ENCODE peak calls at places on chromosomes 1 and 21, in eight cellular contexts. One of them, this sample, is unnamed.

GRCh38 chr21:18384771-18385170 is 18.8 kb downstream of the TMPRSS15 start:
- DNase-seq in tibial nerve: no peak
- DNase-seq in IMR-90: no peak
- DNase-seq in A549: peak; percentile 2
- DNase-seq in breast epithelium: no peak
- DNase-seq in aorta: no peak
- DNase-seq in left lung: no peak
- DNase-seq in ascending aorta: no peak
- DNase-seq in this sample: no peak

GRCh38 chr1:62717483-62717882 is 29.3 kb upstream of the DOCK7 start:
- DNase-seq in tibial nerve: no peak
- DNase-seq in IMR-90: no peak
- DNase-seq in A549: no peak
- DNase-seq in breast epithelium: no peak
- DNase-seq in aorta: no peak
- DNase-seq in left lung: no peak
- DNase-seq in ascending aorta: no peak
- DNase-seq in this sample: no peak

GRCh38 chr1:79587229-79587628 is 580.7 kb upstream of the ADGRL4 start:
- DNase-seq in tibial nerve: no peak
- DNase-seq in IMR-90: peak; percentile 3
- DNase-seq in A549: no peak
- DNase-seq in breast epithelium: no peak
- DNase-seq in aorta: no peak
- DNase-seq in left lung: no peak
- DNase-seq in ascending aorta: no peak
- DNase-seq in this sample: no peak

GRCh38 chr21:45894891-45895777 is 86.4 kb upstream of the COL6A1 start:
- DNase-seq in tibial nerve: no peak
- DNase-seq in IMR-90: no peak
- DNase-seq in A549: no peak
- DNase-seq in breast epithelium: no peak
- DNase-seq in aorta: peak; percentile 63
- DNase-seq in left lung: no peak
- DNase-seq in ascending aorta: no peak
- DNase-seq in this sample: no peak

GRCh38 chr1:28157901-28158300 is 18.6 kb downstream of the PTAFR start:
- DNase-seq in tibial nerve: no peak
- DNase-seq in IMR-90: no peak
- DNase-seq in A549: no peak
- DNase-seq in breast epithelium: no peak
- DNase-seq in aorta: no peak
- DNase-seq in left lung: no peak
- DNase-seq in ascending aorta: no peak
- DNase-seq in this sample: no peak

GRCh38 chr1:234478152-234478480 is 863 bp downstream of the TARBP1 start:
- DNase-seq in tibial nerve: no peak
- DNase-seq in IMR-90: peak; percentile 28
- DNase-seq in A549: peak; percentile 63
- DNase-seq in breast epithelium: peak; percentile 61
- DNase-seq in aorta: no peak
- DNase-seq in left lung: peak; percentile 73
- DNase-seq in ascending aorta: no peak
- DNase-seq in this sample: peak; percentile 87

GRCh38 chr1:215114154-215114933 is 31.8 kb downstream of the KCNK2 start:
- DNase-seq in tibial nerve: no peak
- DNase-seq in IMR-90: peak; percentile 90
- DNase-seq in A549: peak; percentile 8
- DNase-seq in breast epithelium: no peak
- DNase-seq in aorta: no peak
- DNase-seq in left lung: no peak
- DNase-seq in ascending aorta: no peak
- DNase-seq in this sample: no peak

GRCh38 chr1:164470996-164471395 is 88.0 kb upstream of the PBX1 start:
- DNase-seq in tibial nerve: no peak
- DNase-seq in IMR-90: no peak
- DNase-seq in A549: no peak
- DNase-seq in breast epithelium: no peak
- DNase-seq in aorta: no peak
- DNase-seq in left lung: no peak
- DNase-seq in ascending aorta: no peak
- DNase-seq in this sample: no peak

GRCh38 chr21:28436286-28436932 is 556.3 kb downstream of the LTN1 start:
- DNase-seq in tibial nerve: no peak
- DNase-seq in IMR-90: peak; percentile 77
- DNase-seq in A549: no peak
- DNase-seq in breast epithelium: no peak
- DNase-seq in aorta: no peak
- DNase-seq in left lung: no peak
- DNase-seq in ascending aorta: no peak
- DNase-seq in this sample: no peak

GRCh38 chr1:216528816-216529215 is 105.6 kb upstream of the USH2A start:
- DNase-seq in tibial nerve: no peak
- DNase-seq in IMR-90: no peak
- DNase-seq in A549: no peak
- DNase-seq in breast epithelium: no peak
- DNase-seq in aorta: no peak
- DNase-seq in left lung: no peak
- DNase-seq in ascending aorta: no peak
- DNase-seq in this sample: no peak
- H3K27ac ChIP-seq in tibial nerve: no peak overlapping the region
- H3K27ac ChIP-seq in IMR-90: no peak overlapping the region
- H3K27ac ChIP-seq in A549: no peak overlapping the region
- H3K27ac ChIP-seq in breast epithelium: no peak overlapping the region
- H3K27ac ChIP-seq in aorta: no peak overlapping the region
- H3K27ac ChIP-seq in left lung: no peak overlapping the region
- H3K27ac ChIP-seq in ascending aorta: no peak overlapping the region
- H3K27ac ChIP-seq in this sample: no peak overlapping the region

DNA sequence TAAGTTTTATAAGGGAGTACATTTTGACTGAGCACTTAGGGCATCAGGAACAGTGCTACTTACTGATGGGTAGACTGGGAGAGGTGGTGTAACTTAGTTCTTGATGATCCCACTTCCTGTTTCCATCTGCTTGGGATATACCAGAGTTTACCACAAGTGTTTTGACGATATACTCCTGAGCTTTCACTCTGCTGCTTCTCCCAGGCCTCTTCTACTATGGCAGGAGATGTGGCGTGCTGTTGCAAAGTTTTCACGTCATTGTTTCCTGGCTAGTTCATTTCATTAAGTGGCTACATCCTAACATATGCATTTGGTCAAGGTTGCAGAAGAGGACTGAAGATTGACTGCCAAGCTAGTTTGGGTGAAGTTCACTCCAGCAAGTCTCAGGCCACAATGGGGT is 41.3 kb upstream of the LAMC2 start:
- DNase-seq in tibial nerve: no peak
- DNase-seq in IMR-90: no peak
- DNase-seq in A549: no peak
- DNase-seq in breast epithelium: no peak
- DNase-seq in aorta: no peak
- DNase-seq in left lung: no peak
- DNase-seq in ascending aorta: no peak
- DNase-seq in this sample: no peak
- H3K4me1 ChIP-seq in tibial nerve: peaks cover 8% of the 10 kb centered on the region
- H3K4me1 ChIP-seq in IMR-90: peaks cover 5% of the 10 kb centered on the region
- H3K4me1 ChIP-seq in A549: peaks cover 10% of the 10 kb centered on the region
- H3K4me1 ChIP-seq in breast epithelium: no peaks in the 10 kb centered on the region
- H3K4me1 ChIP-seq in aorta: peaks cover 4% of the 10 kb centered on the region
- H3K4me1 ChIP-seq in left lung: peaks cover under 1% of the 10 kb centered on the region
- H3K4me1 ChIP-seq in ascending aorta: peaks cover 16% of the 10 kb centered on the region
- H3K4me1 ChIP-seq in this sample: no peaks in the 10 kb centered on the region

GRCh38 chr1:92786298-92786901 is 1.5 kb upstream of the EVI5 start:
- DNase-seq in tibial nerve: no peak
- DNase-seq in IMR-90: no peak
- DNase-seq in A549: no peak
- DNase-seq in breast epithelium: no peak
- DNase-seq in aorta: no peak
- DNase-seq in left lung: no peak
- DNase-seq in ascending aorta: no peak
- DNase-seq in this sample: no peak
- H3K27ac ChIP-seq in tibial nerve: no peak overlapping the region
- H3K27ac ChIP-seq in IMR-90: no peak overlapping the region
- H3K27ac ChIP-seq in A549: no peak overlapping the region
- H3K27ac ChIP-seq in breast epithelium: no peak overlapping the region
- H3K27ac ChIP-seq in aorta: no peak overlapping the region
- H3K27ac ChIP-seq in left lung: peak overlapping the region; percentile 98
- H3K27ac ChIP-seq in ascending aorta: peak overlapping the region; percentile 100
- H3K27ac ChIP-seq in this sample: no peak overlapping the region

GRCh38 chr1:101444873-101445618 is 208.2 kb downstream of the S1PR1 start:
- DNase-seq in tibial nerve: no peak
- DNase-seq in IMR-90: no peak
- DNase-seq in A549: no peak
- DNase-seq in breast epithelium: no peak
- DNase-seq in aorta: no peak
- DNase-seq in left lung: no peak
- DNase-seq in ascending aorta: no peak
- DNase-seq in this sample: no peak
- H3K4me1 ChIP-seq in tibial nerve: no peaks in the 10 kb centered on the region
- H3K4me1 ChIP-seq in IMR-90: no peaks in the 10 kb centered on the region
- H3K4me1 ChIP-seq in A549: no peaks in the 10 kb centered on the region
- H3K4me1 ChIP-seq in breast epithelium: no peaks in the 10 kb centered on the region
- H3K4me1 ChIP-seq in aorta: no peaks in the 10 kb centered on the region
- H3K4me1 ChIP-seq in left lung: no peaks in the 10 kb centered on the region
- H3K4me1 ChIP-seq in ascending aorta: no peaks in the 10 kb centered on the region
- H3K4me1 ChIP-seq in this sample: no peaks in the 10 kb centered on the region

DNA sequence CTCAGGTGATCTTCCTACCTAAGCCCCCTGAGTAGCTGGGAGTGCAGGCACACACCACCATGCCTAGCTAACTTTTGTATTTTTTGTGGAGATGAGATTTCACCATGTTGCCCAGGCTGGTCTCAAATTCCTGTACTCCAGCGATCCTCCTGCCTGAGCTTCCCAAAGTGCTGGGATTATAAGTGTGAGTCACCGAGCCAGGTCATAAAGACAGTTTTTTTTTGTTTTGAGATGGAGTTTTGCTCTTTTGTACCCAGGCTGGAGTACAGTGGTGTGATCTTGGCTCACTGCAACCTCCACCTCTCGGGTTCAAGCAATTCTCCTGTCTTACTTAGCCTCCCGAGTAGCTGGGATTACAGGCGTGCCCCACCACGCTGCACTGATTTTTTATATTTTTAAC is 42.1 kb downstream of the KIF1B start:
- DNase-seq in tibial nerve: no peak
- DNase-seq in IMR-90: peak; percentile 71
- DNase-seq in A549: no peak
- DNase-seq in breast epithelium: no peak
- DNase-seq in aorta: no peak
- DNase-seq in left lung: no peak
- DNase-seq in ascending aorta: no peak
- DNase-seq in this sample: no peak
- H3K27ac ChIP-seq in tibial nerve: no peak overlapping the region
- H3K27ac ChIP-seq in IMR-90: no peak overlapping the region
- H3K27ac ChIP-seq in A549: no peak overlapping the region
- H3K27ac ChIP-seq in breast epithelium: no peak overlapping the region
- H3K27ac ChIP-seq in aorta: no peak overlapping the region
- H3K27ac ChIP-seq in left lung: no peak overlapping the region
- H3K27ac ChIP-seq in ascending aorta: no peak overlapping the region
- H3K27ac ChIP-seq in this sample: no peak overlapping the region

DNA sequence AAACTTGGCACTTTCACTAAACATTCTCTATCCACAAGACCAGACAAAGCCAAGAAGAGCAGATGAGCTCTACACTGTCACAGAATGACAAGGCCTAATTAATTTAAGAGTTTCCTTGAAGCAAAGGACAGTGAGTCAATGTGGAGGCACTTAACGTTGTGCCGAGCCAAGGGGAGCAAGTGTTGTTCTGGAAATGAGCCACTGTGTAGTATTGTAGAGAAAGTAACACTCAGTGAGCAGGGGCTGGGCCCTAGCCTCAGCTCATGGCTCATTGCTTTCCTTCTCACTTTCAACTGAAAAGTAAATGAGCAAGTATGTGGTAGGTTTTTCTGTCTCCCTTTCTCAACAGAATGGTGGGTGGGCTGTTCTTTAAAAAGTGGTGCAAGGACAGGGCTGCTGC is 11.7 kb upstream of the KIAA0040 start:
- DNase-seq in tibial nerve: no peak
- DNase-seq in IMR-90: no peak
- DNase-seq in A549: no peak
- DNase-seq in breast epithelium: no peak
- DNase-seq in aorta: no peak
- DNase-seq in left lung: no peak
- DNase-seq in ascending aorta: no peak
- DNase-seq in this sample: no peak
- H3K4me1 ChIP-seq in tibial nerve: peaks cover 5% of the 10 kb centered on the region
- H3K4me1 ChIP-seq in IMR-90: peaks cover 2% of the 10 kb centered on the region
- H3K4me1 ChIP-seq in A549: no peaks in the 10 kb centered on the region
- H3K4me1 ChIP-seq in breast epithelium: peaks cover 5% of the 10 kb centered on the region
- H3K4me1 ChIP-seq in aorta: peaks cover 6% of the 10 kb centered on the region
- H3K4me1 ChIP-seq in left lung: peaks cover 16% of the 10 kb centered on the region
- H3K4me1 ChIP-seq in ascending aorta: peaks cover 13% of the 10 kb centered on the region
- H3K4me1 ChIP-seq in this sample: peaks cover 17% of the 10 kb centered on the region

GRCh38 chr1:119293777-119294176 is 74.8 kb upstream of the HAO2 start:
- DNase-seq in tibial nerve: no peak
- DNase-seq in IMR-90: no peak
- DNase-seq in A549: no peak
- DNase-seq in breast epithelium: no peak
- DNase-seq in aorta: no peak
- DNase-seq in left lung: no peak
- DNase-seq in ascending aorta: no peak
- DNase-seq in this sample: no peak

GRCh38 chr1:119288751-119289150 is 79.8 kb upstream of the HAO2 start:
- DNase-seq in tibial nerve: no peak
- DNase-seq in IMR-90: peak; percentile 12
- DNase-seq in A549: no peak
- DNase-seq in breast epithelium: no peak
- DNase-seq in aorta: no peak
- DNase-seq in left lung: no peak
- DNase-seq in ascending aorta: no peak
- DNase-seq in this sample: no peak

GRCh38 chr1:119294199-119294598 is 74.4 kb upstream of the HAO2 start:
- DNase-seq in tibial nerve: no peak
- DNase-seq in IMR-90: no peak
- DNase-seq in A549: no peak
- DNase-seq in breast epithelium: no peak
- DNase-seq in aorta: no peak
- DNase-seq in left lung: no peak
- DNase-seq in ascending aorta: no peak
- DNase-seq in this sample: no peak

GRCh38 chr1:119290297-119290696 is 78.3 kb upstream of the HAO2 start:
- DNase-seq in tibial nerve: no peak
- DNase-seq in IMR-90: no peak
- DNase-seq in A549: no peak
- DNase-seq in breast epithelium: no peak
- DNase-seq in aorta: no peak
- DNase-seq in left lung: no peak
- DNase-seq in ascending aorta: no peak
- DNase-seq in this sample: no peak

DNA sequence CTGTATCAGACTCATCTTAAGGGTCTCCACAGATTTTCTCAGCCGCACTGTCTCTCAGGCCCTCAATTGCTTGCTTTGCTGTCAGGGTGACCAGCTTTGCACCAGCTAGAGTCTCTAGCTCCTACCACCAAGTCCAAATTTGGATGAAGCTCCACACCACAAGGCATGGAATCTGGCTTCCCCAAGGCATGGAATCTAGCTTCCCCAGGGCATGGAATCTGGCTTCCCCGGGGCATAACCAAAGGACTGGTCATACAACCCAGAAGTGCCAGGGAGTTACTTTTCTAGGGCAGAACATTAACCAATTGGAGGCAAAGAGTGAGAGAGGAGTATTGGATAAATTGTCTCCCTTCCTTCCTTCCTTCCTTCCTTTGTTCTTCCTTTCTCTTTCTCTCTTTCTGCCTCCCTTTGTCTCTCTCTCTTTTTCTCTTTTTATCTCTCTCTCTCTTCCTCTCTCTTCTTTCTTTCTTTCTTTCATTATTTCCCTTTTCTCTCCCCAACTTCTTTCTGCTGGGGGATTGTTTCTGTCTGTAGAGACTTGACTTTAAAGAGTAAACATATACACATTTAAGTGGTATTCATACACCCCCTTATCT is 76.9 kb upstream of the HAO2 start:
- DNase-seq in tibial nerve: no peak
- DNase-seq in IMR-90: no peak
- DNase-seq in A549: no peak
- DNase-seq in breast epithelium: no peak
- DNase-seq in aorta: no peak
- DNase-seq in left lung: no peak
- DNase-seq in ascending aorta: no peak
- DNase-seq in this sample: no peak
- H3K27ac ChIP-seq in tibial nerve: no peak overlapping the region
- H3K27ac ChIP-seq in IMR-90: no peak overlapping the region
- H3K27ac ChIP-seq in A549: no peak overlapping the region
- H3K27ac ChIP-seq in breast epithelium: no peak overlapping the region
- H3K27ac ChIP-seq in aorta: no peak overlapping the region
- H3K27ac ChIP-seq in left lung: no peak overlapping the region
- H3K27ac ChIP-seq in ascending aorta: no peak overlapping the region
- H3K27ac ChIP-seq in this sample: no peak overlapping the region